ENCODE peak calls at places on chromosomes 7 and 10, in ten cellular contexts. Q is activated effector memory CD4-positive, alpha-beta T cell treated with Interleukin-2 at 50 U/mL for 16 hours; X is heart right ventricle; P is NCI-H1436; R is lower lobe of right lung; U is NCI-H460; N is activated CD8-positive, alpha-beta memory T cell treated with anti-CD3 and anti-CD28 coated beads, Interleukin-2, amount 50 U/mL, for 48 hours; G is H7; S is activated T-cell treated with anti-CD3 and anti-CD28 coated beads, Interleukin-2, amount 50 U/mL, for 72 hours; V is cardiac fibroblast. I is an unnamed sample.

GRCh38 chr7:29469306-29469705 is 94.3 kb upstream of the PRR15 start:
- DNase-seq in Q (no peak), X (no peak), P (no peak), R (no peak), U (no peak), N (no peak), G (no peak), S (no peak), V (no peak), I (no peak)

GRCh38 chr10:6920072-6921019 is 340.3 kb upstream of the PRKCQ start:
- DNase-seq in Q (peak; percentile 60), X (peak; percentile 59), P (no peak), R (peak; percentile 91), U (peak; percentile 60), N (peak; percentile 86), G (peak; percentile 62), S (peak; percentile 85), V (peak; percentile 12), I (peak; percentile 84)

GRCh38 chr7:14521183-14521582 is 381.4 kb downstream of the DGKB start:
- DNase-seq in Q (no peak), X (no peak), P (no peak), R (no peak), U (peak; percentile 12), N (no peak), G (no peak), S (no peak), V (no peak), I (no peak)

GRCh38 chr10:22992075-22992474 is 64.2 kb downstream of the ARMC3 start:
- DNase-seq in Q (no peak), X (no peak), P (no peak), R (no peak), U (no peak), N (no peak), G (no peak), S (peak; percentile 50), V (no peak), I (no peak)

GRCh38 chr10:122140941-122141623 is 130.0 kb upstream of the BTBD16 start:
- DNase-seq in Q (no peak), X (peak; percentile 93), P (no peak), R (peak; percentile 80), U (peak; percentile 83), N (no peak), G (no peak), S (no peak), V (peak; percentile 95), I (no peak)

GRCh38 chr10:125060851-125061556 is 99.4 kb downstream of the CTBP2 start:
- DNase-seq in Q (no peak), X (peak; percentile 86), P (peak; percentile 67), R (peak; percentile 91), U (peak; percentile 70), N (peak; percentile 68), G (peak; percentile 90), S (peak; percentile 42), V (peak; percentile 84), I (peak; percentile 29)

GRCh38 chr10:31290386-31290785 is 28.6 kb upstream of the ZEB1 start:
- DNase-seq in Q (no peak), X (no peak), P (no peak), R (no peak), U (no peak), N (no peak), G (no peak), S (no peak), V (no peak), I (no peak)

GRCh38 chr10:132840698-132841097 is 54.8 kb upstream of the NKX6-2 start:
- DNase-seq in Q (no peak), X (no peak), P (no peak), R (no peak), U (no peak), N (no peak), G (peak; percentile 15), S (no peak), V (no peak), I (no peak)

GRCh38 chr7:148483941-148484340 is 106.6 kb upstream of the C7orf33 start:
- DNase-seq in Q (no peak), X (no peak), P (no peak), R (no peak), U (no peak), N (no peak), G (no peak), S (no peak), V (no peak), I (no peak)